ENCODE peak calls at places on chromosomes 4 and X, in ten cellular contexts. F, Q, V, U, B, G, A, D, I and P are unnamed samples.
A peak's percentile ranks its signal among the peaks of the same experiment; 100 is the strongest.

GRCh38 chr4:38488891-38489861 is 174.8 kb upstream of the KLF3 start:
- DNase-seq in D (peak; percentile 22), I (no peak), U (no peak), G (no peak), F (no peak), B (peak; percentile 43), Q (peak; percentile 7), V (no peak), A (no peak), P (no peak)

GRCh38 chr4:95585016-95585695 is 36.4 kb upstream of the UNC5C start:
- DNase-seq in G (no peak), D (no peak), F (no peak), U (no peak), I (no peak), Q (no peak), V (no peak), B (no peak), A (no peak), P (no peak)

GRCh38 chr4:95027906-95028618 is 270.3 kb downstream of the BMPR1B start:
- DNase-seq in A (no peak), G (no peak), U (no peak), B (no peak), F (no peak), I (no peak), Q (no peak), V (no peak), D (no peak), P (no peak)

GRCh38 chr4:71050809-71051208 is 57.4 kb downstream of the DCK start:
- DNase-seq in D (no peak), V (no peak), B (no peak), I (no peak), U (no peak), F (no peak), G (no peak), A (no peak), Q (no peak), P (no peak)

GRCh38 chr4:78299565-78299972 is 242.4 kb downstream of the FRAS1 start:
- DNase-seq in V (no peak), Q (no peak), I (no peak), A (no peak), F (no peak), U (no peak), D (no peak), G (no peak), B (no peak), P (no peak)

GRCh38 chr4:129264008-129264657 is 168.2 kb downstream of the C4orf33 start:
- DNase-seq in U (no peak), F (no peak), I (no peak), B (no peak), D (no peak), A (no peak), V (no peak), Q (no peak), G (no peak), P (no peak)

GRCh38 chr4:88854481-88854880 is 156.9 kb upstream of the NAP1L5 start:
- DNase-seq in B (no peak), V (no peak), G (no peak), D (no peak), Q (no peak), I (no peak), A (no peak), U (no peak), F (no peak), P (no peak)

GRCh38 chr4:106344324-106344970 is 24.1 kb downstream of the GIMD1 start:
- DNase-seq in D (no peak), A (no peak), Q (no peak), F (no peak), U (no peak), V (no peak), I (no peak), G (no peak), B (peak; percentile 24), P (no peak)

GRCh38 chr4:162485486-162485885 is 321.7 kb upstream of the FSTL5 start:
- DNase-seq in Q (no peak), U (no peak), V (no peak), G (no peak), I (no peak), F (no peak), B (no peak), A (no peak), D (no peak), P (no peak)

GRCh38 chr4:15569746-15570145 is 85.4 kb downstream of the FBXL5 start:
- DNase-seq in Q (no peak), V (no peak), U (no peak), A (no peak), D (no peak), I (no peak), G (no peak), F (no peak), B (no peak), P (no peak)

GRCh38 chr4:106530034-106530361 is 161.4 kb upstream of the GIMD1 start:
- DNase-seq in V (no peak), I (no peak), F (no peak), Q (no peak), A (no peak), D (no peak), B (no peak), G (no peak), U (no peak), P (no peak)

GRCh38 chr4:106034205-106034604 is 138.9 kb downstream of the NPNT start:
- DNase-seq in G (no peak), B (no peak), D (no peak), U (no peak), I (no peak), F (no peak), Q (no peak), V (no peak), A (no peak), P (no peak)

GRCh38 chr4:41281038-41281634 is 24.4 kb downstream of the UCHL1 start:
- DNase-seq in D (no peak), G (peak; percentile 9), Q (peak; percentile 71), A (no peak), U (no peak), B (peak; percentile 87), I (no peak), F (peak; percentile 3), V (no peak), P (peak; percentile 67)

GRCh38 chrX:118528089-118528753 is 32.6 kb downstream of the DOCK11 start:
- DNase-seq in I (peak; percentile 60), Q (no peak), V (peak; percentile 69), F (peak; percentile 51), G (peak; percentile 21), A (peak; percentile 31), U (no peak), B (no peak), D (no peak), P (no peak)

GRCh38 chrX:9899640-9900075 is 67.5 kb upstream of the CLDN34 start:
- DNase-seq in I (no peak), A (no peak), V (no peak), U (peak; percentile 2), Q (peak; percentile 29), G (no peak), B (peak; percentile 48), D (no peak), F (peak; percentile 2), P (no peak)

GRCh38 chr4:151957163-151957562 is 196.4 kb upstream of the GATB start:
- DNase-seq in G (no peak), B (no peak), V (no peak), I (no peak), Q (no peak), U (no peak), D (no peak), F (no peak), A (no peak), P (no peak)

GRCh38 chrX:135480076-135480475 is 40.4 kb upstream of the INTS6L start:
- DNase-seq in B (no peak), G (no peak), U (no peak), V (no peak), F (no peak), Q (no peak), A (no peak), D (no peak), I (no peak), P (no peak)

GRCh38 chrX:101369687-101370086 is 16.3 kb downstream of the BTK start:
- DNase-seq in G (no peak), Q (no peak), I (no peak), U (no peak), A (no peak), D (no peak), B (no peak), F (no peak), V (no peak), P (no peak)

GRCh38 chr4:126800723-126801191 is 832.0 kb upstream of the INTU start:
- DNase-seq in G (no peak), Q (no peak), D (no peak), U (no peak), V (no peak), B (no peak), F (no peak), A (no peak), I (no peak), P (no peak)

GRCh38 chrX:44927398-44927797 is 54.4 kb downstream of the KDM6A start:
- DNase-seq in U (no peak), A (no peak), G (no peak), F (no peak), I (no peak), D (no peak), B (no peak), Q (no peak), V (no peak), P (no peak)

GRCh38 chrX:132270699-132271098 is 51.5 kb upstream of the RAP2C start:
- DNase-seq in U (no peak), I (peak; percentile 51), B (peak; percentile 59), Q (no peak), A (no peak), G (peak; percentile 18), F (no peak), D (peak; percentile 62), V (no peak), P (no peak)

GRCh38 chr4:101277661-101278060 is 69.7 kb downstream of the PPP3CA start:
- DNase-seq in A (no peak), D (no peak), U (no peak), G (no peak), F (no peak), I (no peak), B (peak; percentile 22), Q (no peak), V (no peak), P (no peak)

GRCh38 chr4:881709-882108 is 50.4 kb downstream of the GAK start:
- DNase-seq in A (no peak), F (no peak), Q (no peak), V (no peak), U (no peak), D (no peak), I (no peak), B (no peak), G (no peak), P (no peak)

GRCh38 chr4:41215969-41216293 is 1.6 kb upstream of the APBB2 start:
- DNase-seq in U (no peak), F (no peak), B (no peak), A (no peak), V (no peak), G (no peak), I (no peak), D (no peak), Q (no peak), P (no peak)

GRCh38 chr4:169225058-169225751 is 45.6 kb downstream of the SH3RF1 start:
- DNase-seq in F (no peak), U (no peak), Q (no peak), A (no peak), D (no peak), I (no peak), G (no peak), V (no peak), B (peak; percentile 77), P (no peak)